ENCODE peak calls at places on chromosomes 16 and 17, in seven cellular contexts. K is SK-N-SH, U is HCT116, W is H1, F is GM12878, C is HepG2, L is K562. E is an unnamed sample.

GRCh38 chr17:51124641-51125503 is 4.2 kb upstream of the SPAG9 start:
- DNase-seq in K (no peak), U (no peak), W (no peak), F (no peak), C (no peak), L (no peak), E (no peak)

GRCh38 chr16:75109732-75110243 is 6.8 kb downstream of the LDHD start:
- DNase-seq in K (no peak), U (no peak), W (no peak), F (no peak), C (no peak), L (no peak), E (no peak)

GRCh38 chr16:73890524-73891500 is 405.8 kb upstream of the PSMD7 start:
- DNase-seq in K (no peak), U (no peak), W (peak), F (no peak), C (no peak), L (no peak), E (no peak)

GRCh38 chr17:42761638-42762037 is 611 bp downstream of the RAMP2 start:
- DNase-seq in K (no peak), U (no peak), W (no peak), F (no peak), C (no peak), L (no peak), E (no peak)

GRCh38 chr16:49061315-49061714 is 220.3 kb downstream of the CBLN1 start:
- DNase-seq in K (no peak), U (no peak), W (no peak), F (no peak), C (no peak), L (no peak), E (no peak)

GRCh38 chr16:22373662-22374310 is 633 bp downstream of the CDR2 start:
- DNase-seq in K (peak), U (no peak), W (no peak), F (no peak), C (no peak), L (no peak), E (no peak)

GRCh38 chr16:88464447-88465318 is 11.6 kb downstream of the ZFPM1 start:
- DNase-seq in K (peak), U (no peak), W (no peak), F (no peak), C (no peak), L (no peak), E (no peak)

GRCh38 chr16:1579214-1579613 is 32.7 kb downstream of the IFT140 start:
- DNase-seq in K (no peak), U (no peak), W (no peak), F (no peak), C (no peak), L (no peak), E (no peak)

GRCh38 chr16:31006086-31006385 is 4.4 kb downstream of the STX1B start:
- DNase-seq in K (peak), U (no peak), W (no peak), F (no peak), C (no peak), L (no peak), E (no peak)

GRCh38 chr16:684961-685696 is 995 bp upstream of the JMJD8 start:
- DNase-seq in K (no peak), U (no peak), W (no peak), F (no peak), C (no peak), L (no peak), E (no peak)

GRCh38 chr16:27972500-27972899 is 91.0 kb downstream of the GSG1L start:
- DNase-seq in K (peak), U (peak), W (no peak), F (peak), C (peak), L (peak), E (peak)

GRCh38 chr16:57133911-57134310 is 41.5 kb downstream of the CPNE2 start:
- DNase-seq in K (no peak), U (no peak), W (no peak), F (no peak), C (no peak), L (no peak), E (no peak)

GRCh38 chr17:77009877-77010276 is 130.9 kb upstream of the SEC14L1 start:
- DNase-seq in K (no peak), U (no peak), W (no peak), F (no peak), C (no peak), L (no peak), E (no peak)

GRCh38 chr17:77010667-77011066 is 130.1 kb upstream of the SEC14L1 start:
- DNase-seq in K (no peak), U (no peak), W (no peak), F (no peak), C (no peak), L (no peak), E (no peak)

GRCh38 chr17:77011173-77012011 is 129.4 kb upstream of the SEC14L1 start:
- DNase-seq in K (peak), U (peak), W (no peak), F (no peak), C (peak), L (no peak), E (peak)
- TF ChIP-seq SIN3A in K (no peak), U (no peak), W (no peak), F (no peak), C (no peak), L (no peak), E (no peak)

GRCh38 chr17:46266656-46267544 is 28.0 kb upstream of the LRRC37A start:
- DNase-seq in K (peak), U (peak), W (no peak), F (peak), C (peak), L (peak), E (no peak)
- TF ChIP-seq POLR2AphosphoS5 in K (peak), U (peak), W (peak), F (peak), C (no peak), L (peak), E (peak)

GRCh38 chr17:11853321-11854151 is 143.7 kb downstream of the ZNF18 start:
- DNase-seq in K (no peak), U (no peak), W (no peak), F (no peak), C (no peak), L (no peak), E (no peak)
- H3K27ac ChIP-seq in K (no peak), U (no peak), W (no peak), F (no peak), C (no peak), L (no peak), E (no peak)

GRCh38 chr17:29043539-29044165 is 711 bp downstream of the PIPOX start:
- DNase-seq in K (no peak), U (no peak), W (no peak), F (no peak), C (no peak), L (no peak), E (no peak)

GRCh38 chr17:29042026-29042678 is 789 bp upstream of the PIPOX start:
- DNase-seq in K (no peak), U (no peak), W (no peak), F (no peak), C (no peak), L (no peak), E (no peak)

GRCh38 chr17:29045026-29045425 is 2.1 kb downstream of the PIPOX start:
- DNase-seq in K (no peak), U (no peak), W (no peak), F (no peak), C (no peak), L (no peak), E (no peak)

GRCh38 chr17:29041091-29041490 is 1.9 kb upstream of the PIPOX start:
- DNase-seq in K (no peak), U (no peak), W (no peak), F (no peak), C (no peak), L (no peak), E (no peak)

DNA sequence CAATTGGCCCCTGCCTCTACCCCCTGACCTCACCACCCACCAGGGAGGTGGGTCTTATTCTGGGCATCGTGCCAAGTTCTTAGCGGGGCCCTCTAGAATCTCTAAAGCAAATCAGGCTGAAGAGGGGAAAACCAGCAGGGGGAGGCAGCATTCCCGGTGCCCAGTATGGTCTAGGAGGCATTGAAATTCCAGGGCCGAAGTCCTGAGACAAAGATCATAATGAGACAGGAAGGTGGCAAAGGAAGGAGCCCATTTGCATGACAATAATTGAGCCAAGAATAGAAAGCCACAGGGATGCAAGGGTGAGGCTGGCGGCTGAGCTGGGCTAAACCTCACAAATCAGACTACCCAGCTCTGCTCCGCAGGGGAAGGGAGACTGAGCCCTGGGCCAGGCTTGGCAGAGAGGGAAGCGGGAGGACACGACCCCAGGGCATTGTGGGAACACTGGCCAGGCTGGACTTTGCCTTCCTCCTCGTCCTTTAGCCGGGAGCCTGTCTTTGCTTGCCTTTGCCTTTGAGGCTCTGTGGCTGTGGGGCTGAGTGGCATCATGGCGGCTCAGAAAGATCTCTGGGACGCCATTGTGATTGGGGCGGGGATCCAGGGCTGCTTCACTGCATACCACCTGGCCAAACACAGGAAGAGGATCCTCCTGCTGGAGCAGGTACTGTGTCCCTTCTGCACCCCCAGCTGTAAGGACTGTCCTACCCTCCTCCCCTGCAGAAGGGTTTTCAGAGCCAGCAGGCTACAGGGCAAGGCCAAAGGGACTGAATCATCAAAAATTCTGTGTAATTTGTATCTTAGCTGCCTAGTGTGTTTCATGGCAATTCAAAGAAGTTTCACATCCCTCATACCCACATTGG is at the start of gene PIPOX:
- DNase-seq in K (peak), U (no peak), W (peak), F (peak), C (peak), L (no peak), E (no peak)
- TF ChIP-seq SIN3A in K (no peak), U (no peak), W (no peak), F (no peak), C (peak), L (no peak), E (no peak)

GRCh38 chr17:82505296-82505695 is 14.2 kb upstream of the FOXK2 start:
- DNase-seq in K (no peak), U (no peak), W (no peak), F (no peak), C (no peak), L (no peak), E (no peak)

GRCh38 chr17:82497483-82498405 is 21.8 kb upstream of the FOXK2 start:
- DNase-seq in K (no peak), U (no peak), W (no peak), F (no peak), C (no peak), L (no peak), E (no peak)

GRCh38 chr17:82503728-82504308 is 15.7 kb upstream of the FOXK2 start:
- DNase-seq in K (no peak), U (no peak), W (no peak), F (no peak), C (no peak), L (no peak), E (no peak)

GRCh38 chr17:82503094-82503727 is 16.3 kb upstream of the FOXK2 start:
- DNase-seq in K (peak), U (no peak), W (no peak), F (no peak), C (peak), L (no peak), E (no peak)

GRCh38 chr17:82502207-82502606 is 17.3 kb upstream of the FOXK2 start:
- DNase-seq in K (no peak), U (no peak), W (no peak), F (no peak), C (no peak), L (no peak), E (no peak)
- TF ChIP-seq POLR2AphosphoS5 in K (no peak), U (no peak), W (no peak), F (no peak), C (no peak), L (no peak), E (no peak)

DNA sequence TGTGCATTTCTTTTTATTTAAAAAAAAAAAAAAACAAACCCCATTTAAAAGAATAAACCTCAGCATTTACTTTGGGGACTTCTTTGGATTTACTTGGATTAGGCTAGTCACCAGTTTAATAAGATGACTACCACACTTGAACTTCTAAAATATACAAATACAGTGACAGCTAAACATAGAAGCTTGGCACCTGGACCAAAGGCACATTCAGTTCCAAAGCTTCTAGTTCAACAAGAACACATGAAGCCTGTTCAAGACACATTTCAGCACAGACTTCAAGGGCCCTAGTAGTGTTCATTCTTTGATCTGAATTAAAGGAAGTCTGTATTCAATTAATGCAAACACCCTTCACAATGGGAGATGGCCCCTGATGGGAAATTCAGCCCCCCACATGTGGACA is 11.6 kb upstream of the ROGDI start:
- DNase-seq in K (no peak), U (no peak), W (no peak), F (no peak), C (no peak), L (no peak), E (no peak)
- H3K27ac ChIP-seq in K (no peak), U (no peak), W (no peak), F (no peak), C (no peak), L (no peak), E (no peak)

DNA sequence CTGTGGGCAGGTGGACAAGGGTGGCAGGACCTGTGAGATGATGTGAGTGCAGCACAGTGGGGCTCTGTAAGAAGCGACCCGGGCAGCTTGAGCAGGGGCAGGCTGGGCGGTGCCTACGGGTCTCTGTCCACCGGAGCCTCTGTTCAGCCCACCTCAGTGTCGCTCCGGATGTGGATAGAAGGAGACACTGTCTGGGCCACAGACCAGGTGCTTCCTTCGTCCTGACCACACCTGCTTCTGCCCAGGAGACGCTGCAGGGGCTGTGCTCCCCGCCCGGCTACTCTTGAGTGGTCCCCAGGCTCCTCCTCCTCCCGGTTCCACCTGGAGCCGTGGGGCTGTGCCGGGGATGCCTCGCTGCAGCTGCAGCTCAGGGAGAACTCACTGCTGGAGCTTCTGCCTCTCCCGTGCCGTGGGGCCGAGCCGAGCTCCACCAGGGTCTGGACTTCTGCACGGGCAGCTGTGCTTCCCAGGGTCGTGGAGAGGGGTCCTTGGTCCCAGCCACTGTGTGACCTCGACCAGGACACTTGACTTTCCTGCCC is 21.5 kb downstream of the METRNL start:
- DNase-seq in K (no peak), U (no peak), W (no peak), F (no peak), C (no peak), L (no peak), E (no peak)
- TF ChIP-seq SIN3A in K (no peak), U (no peak), W (no peak), F (no peak), C (no peak), L (no peak), E (no peak)

GRCh38 chr17:46736100-46736499 is 82.4 kb downstream of the WNT3 start:
- DNase-seq in K (no peak), U (no peak), W (no peak), F (peak), C (no peak), L (no peak), E (no peak)
- TF ChIP-seq POLR2AphosphoS5 in K (no peak), U (no peak), W (no peak), F (no peak), C (no peak), L (no peak), E (no peak)

DNA sequence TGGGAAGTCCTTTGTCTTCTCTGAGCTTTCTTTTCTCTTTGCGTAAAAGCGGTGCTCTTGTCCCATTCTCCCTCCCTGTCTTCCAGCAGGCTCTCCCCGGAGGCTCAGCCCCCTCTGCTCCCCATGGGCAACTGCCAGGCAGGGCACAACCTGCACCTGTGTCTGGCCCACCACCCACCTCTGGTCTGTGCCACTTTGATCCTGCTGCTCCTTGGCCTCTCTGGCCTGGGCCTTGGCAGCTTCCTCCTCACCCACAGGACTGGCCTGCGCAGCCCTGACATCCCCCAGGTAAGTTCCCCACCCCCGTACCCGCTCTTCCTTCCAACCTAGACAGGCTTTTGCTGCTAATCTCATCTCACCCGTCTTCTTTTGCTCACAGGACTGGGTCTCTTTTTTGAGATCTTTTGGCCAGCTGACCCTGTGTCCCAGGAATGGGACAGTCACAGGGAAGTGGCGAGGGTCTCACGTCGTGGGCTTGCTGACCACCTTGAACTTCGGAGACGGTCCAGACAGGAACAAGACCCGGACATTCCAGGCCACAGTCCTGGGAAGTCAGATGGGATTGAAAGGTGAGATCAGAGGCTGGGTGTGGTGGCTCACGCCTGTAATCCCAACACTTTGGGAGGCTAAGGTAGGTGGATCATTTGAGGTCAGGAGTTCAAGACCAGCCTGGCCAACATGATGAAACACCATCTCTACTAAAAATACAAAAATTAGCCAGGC is 1.3 kb downstream of the TMEM219 start:
- DNase-seq in K (no peak), U (no peak), W (no peak), F (no peak), C (no peak), L (no peak), E (no peak)
- H3K27ac ChIP-seq in K (no peak), U (peak), W (no peak), F (no peak), C (peak), L (no peak), E (peak)

E was measured in Panc1.